ENCODE peak calls at places on chromosomes 3 and 15, in four cellular contexts. M is K562, R is HepG2, Y is H1. A is an unnamed sample.
A peak's percentile ranks its signal among the peaks of the same experiment; 100 is the strongest.

GRCh38 chr15:98969126-98969735 is 38.4 kb downstream of the PGPEP1L start:
- DNase-seq in M (no peak), R (no peak), Y (no peak), A (no peak)

GRCh38 chr15:69526086-69526485 is 73.5 kb downstream of the RPLP1 start:
- DNase-seq in M (no peak), R (no peak), Y (no peak), A (no peak)

GRCh38 chr3:13235079-13235478 is 161.8 kb upstream of the IQSEC1 start:
- DNase-seq in M (peak; percentile 80), R (no peak), Y (no peak), A (no peak)

GRCh38 chr3:197001972-197002700 is 27.5 kb downstream of the MELTF start:
- DNase-seq in M (no peak), R (no peak), Y (no peak), A (no peak)

GRCh38 chr3:184717608-184717995 is 5.7 kb upstream of the MAGEF1 start:
- DNase-seq in M (peak; percentile 2), R (no peak), Y (no peak), A (no peak)

GRCh38 chr3:103184772-103185171 is 750.0 kb downstream of the ZPLD1 start:
- DNase-seq in M (no peak), R (no peak), Y (no peak), A (no peak)

GRCh38 chr3:32457971-32458471 is 44.6 kb downstream of the CMTM6 start:
- DNase-seq in M (no peak), R (no peak), Y (no peak), A (no peak)

GRCh38 chr3:131597816-131598215 is 95.0 kb upstream of the MRPL3 start:
- DNase-seq in M (no peak), R (peak; percentile 44), Y (no peak), A (no peak)

GRCh38 chr3:72177075-72178050 is 392.4 kb upstream of the PROK2 start:
- DNase-seq in M (peak; percentile 55), R (no peak), Y (no peak), A (no peak)

GRCh38 chr15:70045045-70045444 is 52.7 kb downstream of the TLE3 start:
- DNase-seq in M (no peak), R (no peak), Y (no peak), A (no peak)

GRCh38 chr3:30672959-30673358 is 66.6 kb downstream of the TGFBR2 start:
- DNase-seq in M (no peak), R (no peak), Y (no peak), A (no peak)

GRCh38 chr3:101095703-101096102 is 102.5 kb upstream of the ABI3BP start:
- DNase-seq in M (no peak), R (no peak), Y (no peak), A (no peak)

GRCh38 chr3:136545664-136546266 is 206.4 kb downstream of the STAG1 start:
- DNase-seq in M (no peak), R (no peak), Y (no peak), A (no peak)

GRCh38 chr3:47910777-47911440 is 105.3 kb downstream of the MAP4 start:
- DNase-seq in M (peak; percentile 64), R (peak; percentile 14), Y (peak; percentile 10), A (peak; percentile 15)

GRCh38 chr15:85141601-85142185 is 160.0 kb downstream of the PDE8A start:
- DNase-seq in M (no peak), R (no peak), Y (no peak), A (no peak)

GRCh38 chr15:85142324-85142723 is 160.7 kb downstream of the PDE8A start:
- DNase-seq in M (no peak), R (no peak), Y (no peak), A (no peak)

GRCh38 chr15:85133709-85134108 is 152.1 kb downstream of the PDE8A start:
- DNase-seq in M (no peak), R (no peak), Y (no peak), A (no peak)

GRCh38 chr15:85131915-85132314 is 150.3 kb downstream of the PDE8A start:
- DNase-seq in M (no peak), R (no peak), Y (no peak), A (no peak)

DNA sequence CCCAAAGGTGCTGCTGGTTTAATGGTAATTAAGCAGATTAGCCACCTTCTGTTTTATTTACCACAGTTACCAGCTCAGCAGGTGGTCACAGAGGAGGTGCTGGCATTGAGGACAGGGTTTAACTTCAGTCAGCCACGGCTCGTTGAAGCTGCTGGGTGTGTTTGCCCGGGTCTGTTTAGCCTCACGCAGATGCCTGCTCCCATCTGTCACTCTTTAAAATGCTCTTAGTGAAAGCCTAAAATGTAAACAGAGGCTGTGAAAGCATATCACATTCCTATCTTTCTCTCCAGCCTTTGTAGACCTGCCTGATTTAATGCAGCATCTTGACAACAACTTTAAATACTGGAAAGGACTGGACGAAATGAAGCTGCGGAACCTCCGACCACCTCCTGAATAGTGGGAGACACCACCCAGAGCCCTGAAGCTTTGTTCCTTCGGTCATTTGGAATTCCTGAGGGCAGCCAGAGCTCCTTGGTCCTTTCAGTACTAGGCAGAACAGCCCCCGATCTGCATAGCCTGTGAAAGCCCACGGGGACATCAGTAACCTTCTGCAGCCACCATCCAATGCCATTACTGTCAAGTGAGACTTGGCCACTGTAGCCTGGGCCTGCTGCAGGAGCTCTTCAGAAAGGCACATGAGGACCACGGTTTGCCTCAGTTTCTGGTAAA is 156.0 kb downstream of the PDE8A start:
- DNase-seq in M (no peak), R (no peak), Y (no peak), A (no peak)
- TF ChIP-seq RNF2 in M (no peak), R (no peak), Y (no peak), A (no peak)

GRCh38 chr3:187955076-187955952 is 198.6 kb upstream of the LPP start:
- DNase-seq in M (no peak), R (peak; percentile 45), Y (no peak), A (peak; percentile 87)
- TF ChIP-seq EP300 in M (no peak), R (no peak), Y (no peak), A (peak; percentile 60)

GRCh38 chr3:113867506-113867905 is 28.9 kb downstream of the GRAMD1C start:
- DNase-seq in M (no peak), R (no peak), Y (no peak), A (no peak)
- TF ChIP-seq RNF2 in M (no peak), R (no peak), Y (no peak), A (no peak)

GRCh38 chr3:194184265-194184751 is 48.4 kb downstream of the HES1 start:
- DNase-seq in M (no peak), R (no peak), Y (no peak), A (no peak)
- TF ChIP-seq EP300 in M (no peak), R (no peak), Y (no peak), A (no peak)

GRCh38 chr3:147939425-147940196 is 530.4 kb downstream of the ZIC1 start:
- DNase-seq in M (no peak), R (no peak), Y (no peak), A (no peak)
- TF ChIP-seq RNF2 in M (no peak), R (no peak), Y (no peak), A (no peak)

DNA sequence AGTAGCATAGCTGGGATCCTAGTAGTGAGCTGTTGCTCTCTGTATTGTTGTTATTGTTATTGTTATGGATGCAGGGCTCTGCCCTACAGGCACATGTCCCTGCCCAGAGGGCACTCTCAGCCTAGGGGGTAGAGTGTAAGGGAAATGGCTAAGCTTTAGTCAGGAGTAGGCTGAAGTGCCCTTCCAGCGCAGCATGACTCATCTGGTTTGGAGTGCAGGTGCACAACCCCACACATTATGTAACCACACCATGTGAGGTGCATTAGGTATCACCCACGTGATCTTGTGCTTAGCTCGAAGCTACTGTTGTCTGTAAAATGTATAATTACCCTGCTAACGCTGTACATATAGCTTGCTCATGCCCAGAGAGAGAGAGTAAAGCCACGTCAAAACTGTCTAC is 48.3 kb upstream of the TIPARP start:
- DNase-seq in M (no peak), R (no peak), Y (no peak), A (no peak)
- TF ChIP-seq EP300 in M (no peak), R (no peak), Y (no peak), A (no peak)

GRCh38 chr3:61177450-61177849 is 73.8 kb downstream of the FHIT start:
- DNase-seq in M (no peak), R (no peak), Y (no peak), A (no peak)

GRCh38 chr3:61173685-61174084 is 77.6 kb downstream of the FHIT start:
- DNase-seq in M (no peak), R (peak; percentile 12), Y (no peak), A (no peak)

GRCh38 chr3:61182648-61183047 is 68.6 kb downstream of the FHIT start:
- DNase-seq in M (no peak), R (no peak), Y (no peak), A (no peak)

GRCh38 chr3:61181874-61182273 is 69.4 kb downstream of the FHIT start:
- DNase-seq in M (no peak), R (peak; percentile 52), Y (no peak), A (peak; percentile 25)

GRCh38 chr3:61178167-61178566 is 73.1 kb downstream of the FHIT start:
- DNase-seq in M (no peak), R (no peak), Y (no peak), A (no peak)
- TF ChIP-seq RNF2 in M (no peak), R (no peak), Y (no peak), A (no peak)

GRCh38 chr3:64354956-64355355 is 129.7 kb upstream of the PRICKLE2 start:
- DNase-seq in M (no peak), R (no peak), Y (no peak), A (no peak)
- TF ChIP-seq EP300 in M (no peak), R (no peak), Y (no peak), A (no peak)

DNA sequence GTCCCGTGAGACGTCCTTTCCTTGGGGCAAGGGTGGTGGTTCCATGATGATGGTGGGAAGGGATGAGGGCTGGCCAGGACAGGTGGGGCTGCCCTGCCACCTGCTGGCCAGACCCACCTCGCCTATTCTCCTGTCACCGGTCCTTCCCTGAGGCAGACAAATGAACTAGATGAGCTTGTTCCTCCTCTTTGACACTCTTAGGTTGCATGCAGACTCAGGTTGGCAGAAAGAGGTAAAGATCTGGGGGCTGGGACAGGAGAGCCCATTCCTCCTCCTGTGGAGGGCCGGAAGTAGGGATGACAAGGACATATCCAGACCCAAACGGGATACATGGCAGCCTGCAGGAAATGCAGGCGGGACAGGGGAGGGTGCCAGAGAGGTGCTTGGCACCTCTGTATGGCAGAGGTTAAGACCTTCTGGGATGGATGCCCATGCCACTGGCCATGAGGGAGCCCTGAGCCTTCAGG is 38.6 kb downstream of the ACSBG1 start:
- DNase-seq in M (peak; percentile 73), R (peak; percentile 10), Y (no peak), A (peak; percentile 57)
- TF ChIP-seq RNF2 in M (no peak), R (no peak), Y (no peak), A (no peak)